ENCODE peak calls at places on chromosomes 11 and 22, in six cellular contexts. W is NCI-H510A; F is stimulated activated CD8-positive, alpha-beta memory T cell treated with anti-CD3 and anti-CD28 coated beads, Interleukin-15, amount 100 ng/mL, for 1 hour; N is uterus; D is NCI-H2107; R is CD4-positive, alpha-beta T cell. Q is an unnamed sample.

GRCh38 chr11:34052036-34052607 is 591 bp downstream of the CAPRIN1 start:
- DNase-seq in W (peak; percentile 81), F (peak; percentile 70), N (peak; percentile 89), D (peak; percentile 59), R (peak; percentile 90), Q (peak; percentile 56)

GRCh38 chr11:42043312-42043711 is 583.9 kb upstream of the LRRC4C start:
- DNase-seq in W (no peak), F (no peak), N (no peak), D (no peak), R (no peak), Q (no peak)

GRCh38 chr11:61701298-61701993 is 21.3 kb downstream of the DAGLA start:
- DNase-seq in W (peak; percentile 85), F (no peak), N (no peak), D (peak; percentile 56), R (no peak), Q (no peak)

GRCh38 chr11:110971110-110971509 is 258.9 kb upstream of the ARHGAP20 start:
- DNase-seq in W (no peak), F (no peak), N (no peak), D (no peak), R (no peak), Q (no peak)

GRCh38 chr22:37905534-37906363 is at the start of gene MICALL1:
- DNase-seq in W (peak; percentile 42), F (no peak), N (peak; percentile 73), D (peak; percentile 25), R (peak; percentile 71), Q (no peak)

GRCh38 chr11:28963189-28963588 is 855.0 kb downstream of the METTL15 start:
- DNase-seq in W (no peak), F (no peak), N (no peak), D (no peak), R (no peak), Q (no peak)

GRCh38 chr22:26576026-26576680 is 13.8 kb downstream of the TPST2 start:
- DNase-seq in W (no peak), F (no peak), N (no peak), D (no peak), R (no peak), Q (no peak)

GRCh38 chr11:28878025-28878424 is 769.8 kb downstream of the METTL15 start:
- DNase-seq in W (no peak), F (no peak), N (no peak), D (no peak), R (no peak), Q (no peak)

GRCh38 chr11:10858505-10859360 is 880 bp upstream of the ZBED5 start:
- DNase-seq in W (no peak), F (peak; percentile 6), N (peak; percentile 63), D (peak; percentile 40), R (peak; percentile 58), Q (no peak)

GRCh38 chr11:129946256-129946655 is 50.9 kb upstream of the NFRKB start:
- DNase-seq in W (no peak), F (no peak), N (no peak), D (no peak), R (no peak), Q (no peak)

GRCh38 chr22:37559901-37560681 is at the start of gene CDC42EP1:
- DNase-seq in W (no peak), F (no peak), N (no peak), D (no peak), R (no peak), Q (no peak)

GRCh38 chr22:19733755-19734154 is 10.4 kb downstream of the GP1BB start:
- DNase-seq in W (no peak), F (no peak), N (no peak), D (no peak), R (no peak), Q (no peak)

GRCh38 chr22:26273011-26273675 is 103.9 kb downstream of the SEZ6L start:
- DNase-seq in W (no peak), F (no peak), N (no peak), D (no peak), R (no peak), Q (no peak)

GRCh38 chr11:17839973-17840611 is 105.5 kb downstream of the KCNC1 start:
- DNase-seq in W (no peak), F (no peak), N (no peak), D (peak; percentile 35), R (no peak), Q (no peak)

GRCh38 chr11:128790200-128790599 is 76.9 kb downstream of the KCNJ1 start:
- DNase-seq in W (no peak), F (no peak), N (no peak), D (no peak), R (no peak), Q (no peak)

GRCh38 chr11:6992026-6992425 is 28.1 kb downstream of the ZNF214 start:
- DNase-seq in W (no peak), F (no peak), N (no peak), D (no peak), R (no peak), Q (no peak)

GRCh38 chr11:100769617-100770016 is 82.5 kb downstream of the ARHGAP42 start:
- DNase-seq in W (no peak), F (no peak), N (no peak), D (no peak), R (no peak), Q (no peak)

GRCh38 chr11:99316761-99317475 is 296.2 kb downstream of the CNTN5 start:
- DNase-seq in W (no peak), F (no peak), N (no peak), D (no peak), R (no peak), Q (peak; percentile 10)

GRCh38 chr11:128814856-128815705 is 52.0 kb downstream of the KCNJ1 start:
- DNase-seq in W (no peak), F (no peak), N (peak; percentile 68), D (no peak), R (no peak), Q (no peak)

GRCh38 chr11:119671048-119671447 is 58.0 kb downstream of the NECTIN1 start:
- DNase-seq in W (no peak), F (no peak), N (peak; percentile 74), D (no peak), R (no peak), Q (no peak)

GRCh38 chr22:40323681-40324083 is 22.6 kb upstream of the ADSL start:
- DNase-seq in W (no peak), F (no peak), N (no peak), D (no peak), R (no peak), Q (no peak)

GRCh38 chr11:35275808-35276170 is 136.8 kb downstream of the CD44 start:
- DNase-seq in W (no peak), F (no peak), N (no peak), D (no peak), R (no peak), Q (no peak)